ENCODE peak calls at places on chromosomes 6 and 20, in six cellular contexts. K is ACHN; X is amniotic epithelial cell; S is stimulated activated CD4-positive, alpha-beta T cell treated with anti-CD3 and anti-CD28 coated beads, TNF-alpha, amount 100 ng/mL, for 1 hour; W is fibroblast of pulmonary artery; A is pancreas. V is an unnamed sample.

GRCh38 chr20:51574248-51575033 is 31.9 kb upstream of the NFATC2 start:
- DNase-seq in W (no peak), A (no peak), K (no peak), X (no peak), S (no peak), V (no peak)

GRCh38 chr20:58349586-58349985 is 39.4 kb upstream of the VAPB start:
- DNase-seq in W (peak; percentile 56), X (peak; percentile 72), A (no peak), K (peak; percentile 39), S (no peak), V (no peak)

GRCh38 chr6:159983641-159984080 is 14.8 kb downstream of the IGF2R start:
- DNase-seq in A (no peak), X (peak; percentile 53), S (no peak), K (no peak), W (peak; percentile 64), V (no peak)

GRCh38 chr20:60765821-60766403 is 486.1 kb upstream of the CDH4 start:
- DNase-seq in K (no peak), A (no peak), X (no peak), S (no peak), W (no peak), V (no peak)

GRCh38 chr6:2412731-2413130 is 167.3 kb upstream of the GMDS start:
- DNase-seq in W (peak; percentile 31), S (no peak), K (no peak), X (no peak), A (no peak), V (no peak)

GRCh38 chr20:60695223-60695622 is 556.8 kb upstream of the CDH4 start:
- DNase-seq in K (peak; percentile 52), A (no peak), X (peak; percentile 70), S (no peak), W (peak; percentile 39), V (no peak)

GRCh38 chr6:129567374-129567773 is 142.6 kb downstream of the ARHGAP18 start:
- DNase-seq in W (peak; percentile 43), S (no peak), X (peak; percentile 32), A (no peak), K (peak; percentile 36), V (peak; percentile 35)

GRCh38 chr6:13848553-13849150 is 34.3 kb upstream of the MCUR1 start:
- DNase-seq in A (no peak), S (no peak), K (no peak), X (no peak), W (no peak), V (no peak)

GRCh38 chr6:15621203-15622044 is 41.4 kb downstream of the DTNBP1 start:
- DNase-seq in K (peak; percentile 8), W (peak; percentile 45), X (peak; percentile 52), A (peak; percentile 49), S (no peak), V (no peak)

GRCh38 chr6:158488065-158488464 is 71.8 kb upstream of the TMEM181 start:
- DNase-seq in S (no peak), A (no peak), K (peak; percentile 82), X (peak; percentile 95), W (peak; percentile 93), V (no peak)

GRCh38 chr6:32785781-32786533 is 22.6 kb upstream of the HLA-DQB2 start:
- DNase-seq in S (no peak), K (peak; percentile 53), W (peak; percentile 70), X (peak; percentile 67), A (peak; percentile 30), V (peak; percentile 76)

GRCh38 chr6:106511274-106512047 is 117.8 kb downstream of the RTN4IP1 start:
- DNase-seq in X (no peak), A (peak; percentile 47), K (peak; percentile 51), W (peak; percentile 45), S (no peak), V (peak; percentile 46)

GRCh38 chr6:18485660-18486435 is 98.7 kb downstream of the RNF144B start:
- DNase-seq in K (no peak), A (no peak), W (no peak), S (no peak), X (no peak), V (no peak)

GRCh38 chr6:163711615-163712568 is 297.4 kb downstream of the QKI start:
- DNase-seq in X (no peak), W (no peak), K (no peak), A (peak; percentile 49), S (no peak), V (no peak)

GRCh38 chr6:44257007-44257752 is at the start of gene SLC35B2:
- DNase-seq in S (no peak), X (peak; percentile 58), K (peak; percentile 69), A (peak; percentile 77), W (peak; percentile 73), V (peak; percentile 91)

GRCh38 chr20:11890331-11891080 is 27.2 kb upstream of the BTBD3 start:
- DNase-seq in S (no peak), X (peak; percentile 87), K (peak; percentile 89), A (peak; percentile 92), W (peak; percentile 92), V (peak; percentile 90)

GRCh38 chr6:104986625-104987024 is 29.7 kb downstream of the LIN28B start:
- DNase-seq in W (no peak), X (no peak), S (no peak), A (no peak), K (no peak), V (no peak)

GRCh38 chr6:6728169-6728941 is 139.8 kb downstream of the LY86 start:
- DNase-seq in X (no peak), S (no peak), A (no peak), K (no peak), W (no peak), V (no peak)

GRCh38 chr6:39899540-39900295 is 34.5 kb downstream of the MOCS1 start:
- DNase-seq in X (no peak), S (no peak), K (no peak), A (no peak), W (no peak), V (no peak)

GRCh38 chr6:42781546-42781810 is 374 bp upstream of the BICRAL start:
- DNase-seq in K (no peak), S (no peak), A (no peak), W (peak; percentile 34), X (peak; percentile 30), V (no peak)

GRCh38 chr20:62900052-62900691 is 26.1 kb downstream of the DIDO1 start:
- DNase-seq in S (peak; percentile 46), K (peak; percentile 43), A (peak; percentile 57), W (peak; percentile 82), X (peak; percentile 64), V (peak; percentile 87)

GRCh38 chr6:2264932-2265331 is 19.5 kb upstream of the GMDS start:
- DNase-seq in W (peak; percentile 62), K (peak; percentile 17), X (peak; percentile 49), S (no peak), A (no peak), V (no peak)

GRCh38 chr6:797479-798077 is 104.6 kb upstream of the EXOC2 start:
- DNase-seq in A (peak; percentile 34), S (no peak), W (peak; percentile 69), X (peak; percentile 49), K (peak; percentile 45), V (peak; percentile 57)

GRCh38 chr20:61788343-61788742 is 277.3 kb downstream of the TAF4 start:
- DNase-seq in K (no peak), S (no peak), W (no peak), A (no peak), X (no peak), V (no peak)

GRCh38 chr6:135233676-135234491 is 52.8 kb downstream of the MYB start:
- DNase-seq in A (no peak), W (no peak), K (no peak), S (no peak), X (no peak), V (no peak)

GRCh38 chr6:30769088-30769852 is 24.9 kb upstream of the IER3 start:
- DNase-seq in X (peak; percentile 94), A (no peak), K (peak; percentile 92), W (peak; percentile 94), S (peak; percentile 45), V (peak; percentile 93)

GRCh38 chr6:5814116-5814515 is 192.6 kb downstream of the NRN1 start:
- DNase-seq in W (no peak), A (no peak), X (no peak), K (no peak), S (no peak), V (no peak)

GRCh38 chr6:10210052-10210451 is 204.8 kb downstream of the TFAP2A start:
- DNase-seq in K (peak; percentile 10), X (peak; percentile 0), W (peak; percentile 3), S (no peak), A (no peak), V (no peak)

GRCh38 chr6:158649289-158650143 is at the start of gene SYTL3:
- DNase-seq in S (peak; percentile 47), X (peak; percentile 40), W (peak; percentile 90), K (peak; percentile 91), A (peak; percentile 52), V (peak; percentile 56)

GRCh38 chr20:2585811-2586210 is 49.4 kb downstream of the TMC2 start:
- DNase-seq in A (no peak), K (peak; percentile 5), S (no peak), W (peak; percentile 53), X (peak; percentile 58), V (no peak)

GRCh38 chr6:31172973-31173384 is 2.5 kb upstream of the POU5F1 start:
- DNase-seq in K (no peak), A (no peak), S (no peak), W (no peak), X (no peak), V (no peak)

GRCh38 chr20:17878912-17879602 is 89.5 kb downstream of the SNX5 start:
- DNase-seq in X (no peak), S (no peak), K (no peak), W (no peak), A (no peak), V (no peak)

GRCh38 chr6:18115356-18115755 is 7.1 kb downstream of the NHLRC1 start:
- DNase-seq in W (no peak), X (no peak), A (no peak), S (no peak), K (no peak), V (no peak)

GRCh38 chr20:56653221-56653620 is 24.1 kb downstream of the TFAP2C start:
- DNase-seq in K (no peak), A (no peak), X (no peak), W (no peak), S (no peak), V (no peak)

GRCh38 chr6:2498224-2498623 is 252.5 kb downstream of the MYLK4 start:
- DNase-seq in X (peak; percentile 0), S (no peak), K (peak; percentile 25), A (no peak), W (peak; percentile 29), V (no peak)

GRCh38 chr20:46979603-46980241 is 85.1 kb downstream of the EYA2 start:
- DNase-seq in A (no peak), S (no peak), K (no peak), X (no peak), W (no peak), V (no peak)

GRCh38 chr20:39067526-39068216 is 105.5 kb downstream of the DHX35 start:
- DNase-seq in A (no peak), X (peak; percentile 40), W (peak; percentile 15), K (no peak), S (no peak), V (no peak)

GRCh38 chr20:48904566-48905321 is 16.8 kb upstream of the ARFGEF2 start:
- DNase-seq in X (peak; percentile 67), A (no peak), K (peak; percentile 58), W (peak; percentile 79), S (peak; percentile 25), V (peak; percentile 75)

GRCh38 chr20:15700147-15700765 is 873.0 kb downstream of the KIF16B start:
- DNase-seq in W (no peak), K (no peak), A (no peak), S (no peak), X (no peak), V (no peak)